ENCODE peak calls at places on chromosomes 7 and 10, in four cellular contexts. One of them, this sample, is unnamed.

GRCh38 chr10:29096303-29096824 is 192.5 kb upstream of the LYZL1 start:
- DNase-seq in H1: no peak
- DNase-seq in mesenchymal stem cell: no peak
- DNase-seq in trophoblast cell: no peak
- DNase-seq in this sample: no peak

GRCh38 chr10:42976353-42977031 is 100.4 kb upstream of the RET start:
- DNase-seq in trophoblast cell: no peak
- DNase-seq in H1: no peak
- DNase-seq in mesenchymal stem cell: no peak
- DNase-seq in this sample: no peak

GRCh38 chr10:31020128-31020527 is 11.5 kb downstream of the ZNF438 start:
- DNase-seq in trophoblast cell: no peak
- DNase-seq in mesenchymal stem cell: no peak
- DNase-seq in H1: no peak
- DNase-seq in this sample: no peak

GRCh38 chr10:129023057-129023456 is 444.0 kb upstream of the MGMT start:
- DNase-seq in H1: no peak
- DNase-seq in mesenchymal stem cell: peak; percentile 30
- DNase-seq in trophoblast cell: no peak
- DNase-seq in this sample: no peak

GRCh38 chr10:95447733-95448132 is 113.4 kb downstream of the SORBS1 start:
- DNase-seq in mesenchymal stem cell: peak; percentile 33
- DNase-seq in H1: no peak
- DNase-seq in trophoblast cell: no peak
- DNase-seq in this sample: no peak

GRCh38 chr10:21993360-21994001 is 10.0 kb downstream of the DNAJC1 start:
- DNase-seq in H1: no peak
- DNase-seq in mesenchymal stem cell: peak; percentile 46
- DNase-seq in trophoblast cell: peak; percentile 71
- DNase-seq in this sample: no peak

GRCh38 chr10:44995581-44995913 is 5.2 kb upstream of the ZNF22 start:
- DNase-seq in trophoblast cell: no peak
- DNase-seq in mesenchymal stem cell: no peak
- DNase-seq in H1: no peak
- DNase-seq in this sample: no peak

GRCh38 chr10:75051308-75051707 is 60.1 kb upstream of the SAMD8 start:
- DNase-seq in trophoblast cell: no peak
- DNase-seq in mesenchymal stem cell: no peak
- DNase-seq in H1: no peak
- DNase-seq in this sample: no peak

GRCh38 chr7:82343716-82344115 is 99.9 kb downstream of the CACNA2D1 start:
- DNase-seq in mesenchymal stem cell: no peak
- DNase-seq in trophoblast cell: no peak
- DNase-seq in H1: no peak
- DNase-seq in this sample: no peak

GRCh38 chr10:75276029-75276872 is 40.5 kb upstream of the COMTD1 start:
- DNase-seq in trophoblast cell: peak; percentile 29
- DNase-seq in H1: peak; percentile 56
- DNase-seq in mesenchymal stem cell: no peak
- DNase-seq in this sample: no peak

GRCh38 chr7:72183835-72184234 is 228.3 kb downstream of the CALN1 start:
- DNase-seq in H1: no peak
- DNase-seq in mesenchymal stem cell: no peak
- DNase-seq in trophoblast cell: no peak
- DNase-seq in this sample: no peak

GRCh38 chr7:90320801-90321494 is at the start of gene FAM237B:
- DNase-seq in H1: peak; percentile 65
- DNase-seq in mesenchymal stem cell: peak; percentile 5
- DNase-seq in trophoblast cell: no peak
- DNase-seq in this sample: peak; percentile 39

GRCh38 chr7:27560706-27561235 is 101.9 kb downstream of the HIBADH start:
- DNase-seq in trophoblast cell: no peak
- DNase-seq in H1: no peak
- DNase-seq in mesenchymal stem cell: peak; percentile 70
- DNase-seq in this sample: no peak

GRCh38 chr7:31100445-31100844 is 48.3 kb downstream of the ADCYAP1R1 start:
- DNase-seq in H1: no peak
- DNase-seq in trophoblast cell: no peak
- DNase-seq in mesenchymal stem cell: peak; percentile 2
- DNase-seq in this sample: no peak

GRCh38 chr10:10658157-10658556 is 359.5 kb upstream of the CELF2 start:
- DNase-seq in mesenchymal stem cell: peak; percentile 65
- DNase-seq in H1: no peak
- DNase-seq in trophoblast cell: no peak
- DNase-seq in this sample: no peak

GRCh38 chr10:73588656-73589055 is 2.5 kb downstream of the USP54 start:
- DNase-seq in trophoblast cell: no peak
- DNase-seq in mesenchymal stem cell: peak; percentile 48
- DNase-seq in H1: no peak
- DNase-seq in this sample: no peak

GRCh38 chr10:118904284-118904683 is 125.2 kb upstream of the NANOS1 start:
- DNase-seq in mesenchymal stem cell: no peak
- DNase-seq in H1: no peak
- DNase-seq in trophoblast cell: no peak
- DNase-seq in this sample: no peak

GRCh38 chr10:86758231-86759072 is 2.0 kb downstream of the BMPR1A start:
- DNase-seq in mesenchymal stem cell: peak; percentile 51
- DNase-seq in trophoblast cell: no peak
- DNase-seq in H1: no peak
- DNase-seq in this sample: no peak

GRCh38 chr10:89523274-89523673 is 12.1 kb downstream of the SLC16A12 start:
- DNase-seq in trophoblast cell: no peak
- DNase-seq in mesenchymal stem cell: no peak
- DNase-seq in H1: no peak
- DNase-seq in this sample: no peak

GRCh38 chr7:152336754-152337368 is 98.9 kb downstream of the KMT2C start:
- DNase-seq in trophoblast cell: peak; percentile 61
- DNase-seq in H1: no peak
- DNase-seq in mesenchymal stem cell: peak; percentile 58
- DNase-seq in this sample: peak; percentile 6

GRCh38 chr7:15582773-15583172 is 21.0 kb upstream of the AGMO start:
- DNase-seq in H1: no peak
- DNase-seq in trophoblast cell: no peak
- DNase-seq in mesenchymal stem cell: no peak
- DNase-seq in this sample: no peak

GRCh38 chr10:71078454-71079145 is 133.8 kb upstream of the UNC5B start:
- DNase-seq in mesenchymal stem cell: no peak
- DNase-seq in trophoblast cell: no peak
- DNase-seq in H1: peak; percentile 11
- DNase-seq in this sample: no peak

GRCh38 chr10:71981024-71981867 is 17.1 kb downstream of the CHST3 start:
- DNase-seq in trophoblast cell: no peak
- DNase-seq in mesenchymal stem cell: no peak
- DNase-seq in H1: no peak
- DNase-seq in this sample: no peak

GRCh38 chr7:122136639-122137253 is 7.3 kb downstream of the AASS start:
- DNase-seq in H1: no peak
- DNase-seq in mesenchymal stem cell: peak; percentile 63
- DNase-seq in trophoblast cell: peak; percentile 4
- DNase-seq in this sample: no peak

GRCh38 chr7:48087349-48087748 is 1.7 kb upstream of the UPP1 start:
- DNase-seq in mesenchymal stem cell: peak; percentile 85
- DNase-seq in trophoblast cell: no peak
- DNase-seq in H1: no peak
- DNase-seq in this sample: no peak

GRCh38 chr7:129773328-129773731 is 161.8 kb downstream of the NRF1 start:
- DNase-seq in trophoblast cell: no peak
- DNase-seq in mesenchymal stem cell: no peak
- DNase-seq in H1: no peak
- DNase-seq in this sample: no peak

GRCh38 chr10:54441286-54441685 is 359.7 kb downstream of the PCDH15 start:
- DNase-seq in trophoblast cell: no peak
- DNase-seq in H1: no peak
- DNase-seq in mesenchymal stem cell: peak; percentile 16
- DNase-seq in this sample: peak; percentile 1

GRCh38 chr10:17428616-17429097 is 25.7 kb downstream of the ST8SIA6 start:
- DNase-seq in H1: no peak
- DNase-seq in trophoblast cell: no peak
- DNase-seq in mesenchymal stem cell: no peak
- DNase-seq in this sample: no peak

GRCh38 chr7:12911053-12911452 is 223.6 kb downstream of the ARL4A start:
- DNase-seq in trophoblast cell: no peak
- DNase-seq in H1: no peak
- DNase-seq in mesenchymal stem cell: no peak
- DNase-seq in this sample: no peak
- H3K79me1 ChIP-seq in trophoblast cell: peaks cover 2% of the 10 kb centered on the region
- H3K79me1 ChIP-seq in H1: no peaks in the 10 kb centered on the region
- H3K79me1 ChIP-seq in mesenchymal stem cell: no peaks in the 10 kb centered on the region
- H3K79me1 ChIP-seq in this sample: no peaks in the 10 kb centered on the region

GRCh38 chr7:7185382-7185989 is 3.1 kb downstream of the C1GALT1 start:
- DNase-seq in trophoblast cell: no peak
- DNase-seq in mesenchymal stem cell: no peak
- DNase-seq in H1: no peak
- DNase-seq in this sample: no peak
- H3K4me3 ChIP-seq in trophoblast cell: no peak overlapping the region
- H3K4me3 ChIP-seq in mesenchymal stem cell: no peak overlapping the region
- H3K4me3 ChIP-seq in H1: peak overlapping the region; percentile 85
- H3K4me3 ChIP-seq in this sample: no peak overlapping the region

GRCh38 chr10:126686271-126686670 is 15.8 kb upstream of the C10orf90 start:
- DNase-seq in H1: no peak
- DNase-seq in trophoblast cell: no peak
- DNase-seq in mesenchymal stem cell: peak; percentile 87
- DNase-seq in this sample: no peak
- H2BK12ac ChIP-seq in H1: no peak overlapping the region
- H2BK12ac ChIP-seq in trophoblast cell: no peak overlapping the region
- H2BK12ac ChIP-seq in mesenchymal stem cell: peak overlapping the region; percentile 1
- H2BK12ac ChIP-seq in this sample: no peak overlapping the region

GRCh38 chr10:79272353-79272752 is 74.9 kb upstream of the PPIF start:
- DNase-seq in trophoblast cell: no peak
- DNase-seq in mesenchymal stem cell: no peak
- DNase-seq in H1: no peak
- DNase-seq in this sample: no peak
- H3K79me1 ChIP-seq in trophoblast cell: peaks cover 19% of the 10 kb centered on the region
- H3K79me1 ChIP-seq in mesenchymal stem cell: peaks cover 68% of the 10 kb centered on the region
- H3K79me1 ChIP-seq in H1: peaks cover 6% of the 10 kb centered on the region
- H3K79me1 ChIP-seq in this sample: peaks cover 22% of the 10 kb centered on the region

GRCh38 chr10:62248465-62248864 is 20.2 kb downstream of the RTKN2 start:
- DNase-seq in H1: no peak
- DNase-seq in trophoblast cell: no peak
- DNase-seq in mesenchymal stem cell: no peak
- DNase-seq in this sample: no peak

GRCh38 chr10:62249974-62250373 is 18.7 kb downstream of the RTKN2 start:
- DNase-seq in H1: no peak
- DNase-seq in mesenchymal stem cell: no peak
- DNase-seq in trophoblast cell: no peak
- DNase-seq in this sample: no peak

GRCh38 chr10:62244088-62244487 is 24.6 kb downstream of the RTKN2 start:
- DNase-seq in trophoblast cell: no peak
- DNase-seq in mesenchymal stem cell: no peak
- DNase-seq in H1: no peak
- DNase-seq in this sample: no peak

GRCh38 chr10:62243647-62243997 is 25.0 kb downstream of the RTKN2 start:
- DNase-seq in H1: no peak
- DNase-seq in trophoblast cell: no peak
- DNase-seq in mesenchymal stem cell: no peak
- DNase-seq in this sample: no peak

DNA sequence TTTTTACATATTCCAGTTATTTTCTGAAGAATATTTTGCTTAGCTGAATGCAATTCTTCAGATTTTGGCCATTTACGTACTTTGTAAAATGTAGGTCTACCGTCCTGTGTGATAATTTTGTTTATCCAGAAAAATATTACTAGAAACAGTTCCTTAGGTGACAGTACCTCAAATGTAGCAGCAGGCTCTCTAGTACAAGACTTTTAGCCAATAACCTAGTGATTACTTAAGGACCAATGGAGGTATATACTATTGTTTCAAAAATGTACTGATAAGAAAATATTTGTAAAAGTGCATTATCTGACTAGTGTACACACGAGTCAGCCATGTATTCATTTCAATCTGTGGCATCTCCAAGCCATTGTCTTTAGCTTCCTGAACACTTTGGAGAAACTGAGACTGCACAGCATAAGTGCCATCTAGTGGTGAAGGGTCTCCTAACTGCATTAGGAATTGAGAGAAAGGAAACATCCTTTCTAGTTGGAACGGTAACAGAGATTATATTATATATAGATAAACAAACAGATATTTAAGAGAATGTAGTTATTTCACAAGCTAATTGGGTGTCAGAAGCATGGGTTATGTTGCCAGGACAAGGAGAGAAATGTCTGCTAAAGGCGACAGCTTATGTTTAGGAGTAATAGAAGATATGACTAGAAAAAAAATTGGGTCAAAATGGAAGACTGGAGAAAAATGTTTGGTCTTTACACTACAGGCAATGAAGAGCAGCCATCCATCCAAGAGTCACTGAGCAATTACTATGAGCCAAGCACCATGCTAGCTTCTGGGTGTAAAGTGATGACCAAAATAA is 23.7 kb downstream of the RTKN2 start:
- DNase-seq in H1: no peak
- DNase-seq in trophoblast cell: peak; percentile 96
- DNase-seq in mesenchymal stem cell: peak; percentile 82
- DNase-seq in this sample: peak; percentile 36
- H3K4me3 ChIP-seq in H1: no peak overlapping the region
- H3K4me3 ChIP-seq in trophoblast cell: no peak overlapping the region
- H3K4me3 ChIP-seq in mesenchymal stem cell: no peak overlapping the region
- H3K4me3 ChIP-seq in this sample: no peak overlapping the region

GRCh38 chr7:131606346-131607290 is 50.2 kb upstream of the PODXL start:
- DNase-seq in H1: no peak
- DNase-seq in mesenchymal stem cell: no peak
- DNase-seq in trophoblast cell: peak; percentile 55
- DNase-seq in this sample: no peak
- H2BK12ac ChIP-seq in H1: peak overlapping the region; percentile 100
- H2BK12ac ChIP-seq in mesenchymal stem cell: no peak overlapping the region
- H2BK12ac ChIP-seq in trophoblast cell: no peak overlapping the region
- H2BK12ac ChIP-seq in this sample: peak overlapping the region; percentile 75